ENCODE peak calls at places on chromosome 20, in eight cellular contexts. I, C, F, M, H, P, S and K are unnamed samples. For H3K4me1, the result is how much of the 10 kb centered on the place peaks cover.

GRCh38 chr20:38114353-38114791 is 50.7 kb downstream of the TGM2 start:
- DNase-seq in F (peak), S (no peak), C (peak), I (no peak), M (no peak), H (no peak), P (no peak), K (no peak)

GRCh38 chr20:36777152-36777551 is 3.6 kb upstream of the DSN1 start:
- DNase-seq in C (no peak), M (no peak), P (no peak), I (no peak), S (no peak), H (no peak), F (no peak), K (no peak)

GRCh38 chr20:16368645-16369292 is 204.5 kb downstream of the KIF16B start:
- DNase-seq in M (no peak), H (no peak), C (peak), F (no peak), S (no peak), I (no peak), P (no peak), K (no peak)

GRCh38 chr20:54207743-54208491 is at the start of gene PFDN4:
- DNase-seq in M (peak), F (peak), S (peak), I (peak), P (peak), H (peak), C (peak), K (peak)

GRCh38 chr20:9220874-9221547 is 152.1 kb downstream of the PLCB4 start:
- DNase-seq in C (peak), H (no peak), F (no peak), S (no peak), M (no peak), P (no peak), I (no peak), K (no peak)

GRCh38 chr20:48928832-48929725 is 7.6 kb downstream of the ARFGEF2 start:
- DNase-seq in I (no peak), C (peak), F (no peak), M (no peak), P (no peak), H (no peak), S (peak), K (no peak)

GRCh38 chr20:40945754-40946451 is 82.7 kb upstream of the TOP1 start:
- DNase-seq in H (peak), I (no peak), P (peak), C (peak), M (no peak), F (peak), S (peak), K (peak)

GRCh38 chr20:32521780-32522524 is 63.2 kb downstream of the NOL4L start:
- DNase-seq in P (peak), H (peak), M (peak), I (peak), C (peak), S (peak), F (peak), K (peak)

GRCh38 chr20:37734228-37734980 is 40.6 kb downstream of the CTNNBL1 start:
- DNase-seq in P (no peak), C (peak), S (no peak), I (no peak), F (no peak), H (no peak), M (no peak), K (no peak)

GRCh38 chr20:38202153-38202981 is 37.3 kb upstream of the TGM2 start:
- DNase-seq in M (no peak), C (no peak), S (no peak), P (no peak), H (no peak), I (no peak), F (peak), K (no peak)

GRCh38 chr20:5513975-5514516 is 197.3 kb upstream of the PROKR2 start:
- DNase-seq in I (no peak), S (peak), C (no peak), H (no peak), P (no peak), F (peak), M (no peak), K (no peak)

GRCh38 chr20:34558320-34559202 is at the start of gene MAP1LC3A:
- DNase-seq in C (peak), I (peak), M (peak), F (peak), S (peak), H (peak), P (peak), K (peak)

GRCh38 chr20:14888172-14888571 is 550.8 kb upstream of the FLRT3 start:
- DNase-seq in M (no peak), H (no peak), S (no peak), C (no peak), I (no peak), P (no peak), F (no peak), K (no peak)

GRCh38 chr20:32524871-32525501 is 60.1 kb downstream of the NOL4L start:
- DNase-seq in P (peak), I (no peak), H (peak), C (no peak), M (peak), S (peak), F (no peak), K (peak)

GRCh38 chr20:46698788-46699187 is 9.5 kb upstream of the TP53RK start:
- DNase-seq in H (no peak), I (no peak), S (no peak), P (no peak), F (no peak), M (no peak), C (no peak), K (no peak)

GRCh38 chr20:38049800-38050199 is 16.3 kb downstream of the RPRD1B start:
- DNase-seq in C (no peak), M (no peak), P (no peak), I (no peak), H (no peak), S (no peak), F (no peak), K (no peak)

GRCh38 chr20:40293740-40294139 is 395.3 kb downstream of the MAFB start:
- DNase-seq in M (no peak), S (no peak), P (peak), F (no peak), C (peak), I (no peak), H (no peak), K (no peak)

GRCh38 chr20:47629907-47630306 is 128.2 kb downstream of the NCOA3 start:
- DNase-seq in I (no peak), M (no peak), S (no peak), P (no peak), F (no peak), H (no peak), C (no peak), K (no peak)

GRCh38 chr20:6575912-6576391 is 191.5 kb upstream of the BMP2 start:
- DNase-seq in F (no peak), I (no peak), M (no peak), P (no peak), H (no peak), S (no peak), C (peak), K (no peak)

GRCh38 chr20:43914286-43914685 is 366 bp upstream of the TOX2 start:
- DNase-seq in F (peak), I (no peak), S (no peak), M (no peak), H (no peak), P (no peak), C (no peak), K (no peak)

GRCh38 chr20:59568509-59569024 is 35.8 kb upstream of the PHACTR3 start:
- DNase-seq in H (no peak), I (no peak), P (no peak), F (no peak), C (no peak), S (no peak), M (no peak), K (no peak)

GRCh38 chr20:13029687-13030510 is 21.1 kb downstream of the SPTLC3 start:
- DNase-seq in M (no peak), F (peak), H (no peak), I (no peak), P (peak), S (peak), C (peak), K (no peak)

GRCh38 chr20:41436679-41437078 is 70.1 kb upstream of the EMILIN3 start:
- DNase-seq in C (peak), M (no peak), H (no peak), P (no peak), S (no peak), I (no peak), F (no peak), K (no peak)

GRCh38 chr20:41479113-41479512 is 112.5 kb upstream of the EMILIN3 start:
- DNase-seq in C (no peak), I (no peak), H (no peak), S (no peak), M (no peak), P (no peak), F (no peak), K (no peak)

GRCh38 chr20:54545959-54546358 is 70.6 kb downstream of the DOK5 start:
- DNase-seq in C (peak), M (no peak), F (no peak), H (no peak), P (no peak), S (no peak), I (no peak), K (no peak)

GRCh38 chr20:37081717-37082289 is 14.0 kb downstream of the RBL1 start:
- DNase-seq in F (peak), C (peak), M (no peak), H (no peak), S (no peak), I (no peak), P (peak), K (no peak)

GRCh38 chr20:4972506-4973251 is 28.6 kb downstream of the SLC23A2 start:
- DNase-seq in C (no peak), H (no peak), S (peak), M (no peak), F (no peak), P (no peak), I (no peak), K (no peak)

GRCh38 chr20:63058696-63059335 is 52.1 kb upstream of the BHLHE23 start:
- DNase-seq in F (peak), M (no peak), I (no peak), P (no peak), C (no peak), S (peak), H (peak), K (no peak)

GRCh38 chr20:52637201-52637600 is 335.0 kb upstream of the TSHZ2 start:
- DNase-seq in S (no peak), F (no peak), P (no peak), C (no peak), M (no peak), I (no peak), H (no peak), K (no peak)

DNA sequence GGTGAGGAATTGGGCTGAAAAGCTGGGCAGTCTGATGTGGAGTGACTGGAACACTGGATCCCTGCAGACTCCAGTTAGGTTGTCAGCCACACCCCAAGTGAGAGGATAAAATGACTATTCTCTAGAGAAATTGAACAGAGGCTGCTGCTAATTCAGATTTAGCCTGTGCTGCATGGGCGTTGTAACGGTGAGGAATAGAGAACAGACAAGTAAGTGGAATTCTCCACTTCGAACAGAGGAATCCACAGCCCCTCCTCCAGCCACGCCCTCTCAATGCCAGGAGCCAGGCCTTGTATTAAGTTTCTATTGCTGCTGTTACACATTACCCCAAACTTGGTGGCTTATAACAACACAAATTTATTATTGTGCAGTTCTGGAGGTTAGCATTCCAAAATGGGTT is 109.3 kb downstream of the CFAP61 start:
- DNase-seq in I (no peak), M (no peak), P (no peak), F (no peak), S (no peak), H (no peak), C (no peak), K (no peak)
- H3K4me1 ChIP-seq in I (under half), M (under half), P (under half), F (under half), S (under half), H (under half), C (under half), K (under half)

GRCh38 chr20:61886721-61887658 is 178.7 kb downstream of the TAF4 start:
- DNase-seq in C (peak), H (peak), I (no peak), F (peak), M (peak), S (peak), P (peak), K (peak)
- H3K4me1 ChIP-seq in C (under half), H (under half), I (under half), F (under half), M (under half), S (under half), P (under half), K (under half)

GRCh38 chr20:3156811-3157619 is 2.6 kb downstream of the FASTKD5 start:
- DNase-seq in P (no peak), I (no peak), M (no peak), F (no peak), S (no peak), C (peak), H (no peak), K (no peak)

GRCh38 chr20:3158968-3159431 is 665 bp downstream of the FASTKD5 start:
- DNase-seq in P (no peak), M (no peak), C (peak), H (no peak), F (no peak), I (no peak), S (no peak), K (no peak)

GRCh38 chr20:3161316-3162079 is 1.8 kb upstream of the FASTKD5 start:
- DNase-seq in I (no peak), C (no peak), F (no peak), S (no peak), H (no peak), P (no peak), M (no peak), K (no peak)

GRCh38 chr20:3160418-3160817 is 753 bp upstream of the FASTKD5 start:
- DNase-seq in H (no peak), I (no peak), M (no peak), C (no peak), S (no peak), P (no peak), F (no peak), K (no peak)

GRCh38 chr20:3157817-3158216 is 1.8 kb downstream of the FASTKD5 start:
- DNase-seq in F (no peak), C (no peak), H (no peak), P (no peak), M (no peak), S (no peak), I (no peak), K (no peak)
- H3K4me1 ChIP-seq in F (under half), C (under half), H (half or more), P (under half), M (under half), S (under half), I (half or more), K (under half)

GRCh38 chr20:64219202-64219601 is 36.3 kb upstream of the PCMTD2 start:
- DNase-seq in P (no peak), I (peak), C (no peak), M (peak), F (no peak), H (no peak), S (no peak), K (peak)
- H3K4me1 ChIP-seq in P (under half), I (under half), C (under half), M (under half), F (under half), H (under half), S (half or more), K (under half)